ENCODE peak calls at places on chromosomes 2 and 18, in five cellular contexts. M is NCI-H187, U is NCI-H748 treated with DMSO at 0.1 percent for 48 hours, T is lower lobe of right lung, O is globus pallidus. D is an unnamed sample.

GRCh38 chr2:191180712-191181111 is 29.9 kb upstream of the STAT4 start:
- DNase-seq in U (no peak), O (no peak), T (no peak), M (no peak), D (no peak)

GRCh38 chr2:128631698-128632490 is 313.2 kb upstream of the HS6ST1 start:
- DNase-seq in U (no peak), M (no peak), T (no peak), O (no peak), D (no peak)

GRCh38 chr2:20456049-20456665 is 9.3 kb downstream of the RHOB start:
- DNase-seq in T (no peak), M (no peak), O (no peak), U (no peak), D (no peak)

GRCh38 chr2:143778981-143779380 is 649.8 kb downstream of the ARHGAP15 start:
- DNase-seq in M (no peak), O (peak), T (no peak), U (no peak), D (no peak)

GRCh38 chr2:219010162-219010756 is 17.0 kb upstream of the CRYBA2 start:
- DNase-seq in U (peak), M (no peak), O (no peak), T (no peak), D (no peak)

GRCh38 chr2:40584432-40584831 is 132.5 kb upstream of the SLC8A1 start:
- DNase-seq in T (no peak), M (no peak), O (no peak), U (no peak), D (no peak)

GRCh38 chr2:190947139-190947538 is 66.5 kb downstream of the GLS start:
- DNase-seq in T (no peak), O (no peak), M (no peak), U (no peak), D (no peak)

GRCh38 chr2:227132986-227133385 is 31.0 kb downstream of the COL4A4 start:
- DNase-seq in O (no peak), T (no peak), U (no peak), M (no peak), D (no peak)

GRCh38 chr2:168913495-168913894 is 12.4 kb downstream of the G6PC2 start:
- DNase-seq in O (no peak), T (no peak), U (no peak), M (no peak), D (no peak)

GRCh38 chr2:119233326-119234020 is 9.8 kb downstream of the STEAP3 start:
- DNase-seq in U (no peak), M (no peak), T (no peak), O (no peak), D (no peak)

GRCh38 chr2:64273524-64274398 is 129.5 kb upstream of the PELI1 start:
- DNase-seq in O (peak), T (no peak), U (no peak), M (no peak), D (no peak)

GRCh38 chr2:236512267-236512666 is 57.4 kb upstream of the ACKR3 start:
- DNase-seq in T (no peak), U (no peak), M (no peak), O (no peak), D (no peak)

GRCh38 chr2:25098056-25098455 is 56.2 kb downstream of the EFR3B start:
- DNase-seq in T (no peak), O (peak), U (no peak), M (no peak), D (no peak)

GRCh38 chr2:235494716-235495372 is 1.0 kb downstream of the AGAP1 start:
- DNase-seq in O (peak), U (no peak), M (no peak), T (peak), D (no peak)

GRCh38 chr2:28366149-28366495 is 26.5 kb upstream of the FOSL2 start:
- DNase-seq in T (no peak), U (no peak), O (no peak), M (no peak), D (no peak)

GRCh38 chr2:177611310-177611886 is 218.8 kb downstream of the AGPS start:
- DNase-seq in M (no peak), U (no peak), T (no peak), O (no peak), D (no peak)

GRCh38 chr18:31070206-31070605 is 27.7 kb upstream of the DSC3 start:
- DNase-seq in U (no peak), O (no peak), T (no peak), M (no peak), D (no peak)

GRCh38 chr2:149767516-149767974 is 180.0 kb upstream of the MMADHC start:
- DNase-seq in O (no peak), U (no peak), M (no peak), T (no peak), D (no peak)

GRCh38 chr2:2877427-2877826 is 500.2 kb downstream of the EIPR1 start:
- DNase-seq in O (peak), M (no peak), U (no peak), T (no peak), D (peak)

GRCh38 chr2:149858214-149858613 is 270.6 kb upstream of the MMADHC start:
- DNase-seq in O (no peak), T (no peak), U (no peak), M (no peak), D (no peak)

GRCh38 chr2:172722481-172722880 is 13.2 kb upstream of the RAPGEF4 start:
- DNase-seq in M (no peak), T (no peak), U (no peak), O (no peak), D (no peak)

GRCh38 chr2:185502351-185502750 is 236.3 kb upstream of the FSIP2 start:
- DNase-seq in U (no peak), M (no peak), O (no peak), T (no peak), D (peak)

GRCh38 chr2:215760526-215760925 is 252.8 kb downstream of the MREG start:
- DNase-seq in O (no peak), U (no peak), M (no peak), T (no peak), D (no peak)

GRCh38 chr18:46917808-46918600 is 602 bp downstream of the KATNAL2 start:
- DNase-seq in O (no peak), U (no peak), T (no peak), M (no peak), D (peak)

GRCh38 chr2:236216711-236217110 is 47.5 kb downstream of the ASB18 start:
- DNase-seq in U (no peak), T (no peak), M (no peak), O (no peak), D (no peak)

GRCh38 chr18:29841631-29842030 is 1200.9 kb downstream of the DSC3 start:
- DNase-seq in O (no peak), M (no peak), T (no peak), U (no peak), D (no peak)

GRCh38 chr2:70469435-70469834 is 84.2 kb downstream of the TGFA start:
- DNase-seq in U (no peak), O (no peak), M (no peak), T (no peak), D (no peak)

GRCh38 chr2:129205766-129206165 is 773.7 kb upstream of the RAB6C start:
- DNase-seq in U (no peak), T (no peak), M (no peak), O (no peak), D (no peak)

GRCh38 chr2:203873921-203874631 is 6.5 kb downstream of the CTLA4 start:
- DNase-seq in T (no peak), U (no peak), M (no peak), O (no peak), D (no peak)

D was measured in putamen.